ENCODE peak calls at places on chromosomes 5 and 9, in six cellular contexts. Z, H, R, I, L and K are unnamed samples.

GRCh38 chr5:167152561-167152960 is 1138.9 kb upstream of the WWC1 start:
- DNase-seq in Z (no peak), H (no peak), R (no peak), I (no peak), L (no peak), K (no peak)

GRCh38 chr5:55620781-55621180 is 86.0 kb upstream of the PLPP1 start:
- DNase-seq in Z (no peak), H (no peak), R (no peak), I (no peak), L (no peak), K (no peak)

GRCh38 chr5:126624534-126624933 is 23.8 kb downstream of the PHAX start:
- DNase-seq in Z (peak), H (no peak), R (peak), I (peak), L (no peak), K (no peak)

GRCh38 chr9:126071076-126071750 is 255.4 kb upstream of the MVB12B start:
- DNase-seq in Z (no peak), H (no peak), R (no peak), I (no peak), L (no peak), K (no peak)

GRCh38 chr9:106761493-106761892 is 101.5 kb upstream of the ZNF462 start:
- DNase-seq in Z (no peak), H (no peak), R (no peak), I (no peak), L (no peak), K (no peak)

GRCh38 chr9:114687034-114687433 is 5.0 kb upstream of the TEX48 start:
- DNase-seq in Z (no peak), H (no peak), R (no peak), I (peak), L (no peak), K (no peak)

GRCh38 chr9:93646640-93647178 is 70.3 kb downstream of the PHF2 start:
- DNase-seq in Z (no peak), H (no peak), R (no peak), I (no peak), L (no peak), K (no peak)

GRCh38 chr9:124210697-124211096 is 47.1 kb upstream of the NEK6 start:
- DNase-seq in Z (no peak), H (no peak), R (peak), I (no peak), L (no peak), K (no peak)

DNA sequence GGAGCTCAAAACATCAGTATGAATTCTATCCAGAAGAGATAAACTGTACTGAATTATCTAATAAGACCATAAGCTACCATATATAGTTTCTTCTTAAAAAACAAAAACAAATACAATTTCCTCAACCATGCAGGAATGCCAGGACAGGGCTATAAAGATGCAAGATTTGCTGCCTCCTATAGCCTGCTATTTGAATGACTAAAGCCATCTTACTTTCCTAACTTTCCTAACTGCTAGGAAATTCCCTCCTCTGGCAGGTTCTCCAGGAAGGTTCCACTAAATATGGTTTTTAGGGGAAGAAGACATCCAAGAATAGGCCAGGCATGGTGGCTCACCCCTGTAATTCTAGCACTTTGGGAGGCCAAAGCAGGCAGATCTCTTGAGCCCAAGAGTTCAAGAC is 15.1 kb downstream of the KIF27 start:
- DNase-seq in Z (no peak), H (no peak), R (no peak), I (peak), L (peak), K (no peak)
- TF ChIP-seq CTCF in Z (no peak), H (no peak), R (no peak), I (peak), L (peak), K (no peak)

GRCh38 chr5:168529361-168530234 is 493 bp downstream of the FBLL1 start:
- DNase-seq in Z (no peak), H (no peak), R (peak), I (no peak), L (peak), K (no peak)
- H3K4me3 ChIP-seq in Z (peak), H (peak), R (peak), I (peak), L (peak), K (peak)

DNA sequence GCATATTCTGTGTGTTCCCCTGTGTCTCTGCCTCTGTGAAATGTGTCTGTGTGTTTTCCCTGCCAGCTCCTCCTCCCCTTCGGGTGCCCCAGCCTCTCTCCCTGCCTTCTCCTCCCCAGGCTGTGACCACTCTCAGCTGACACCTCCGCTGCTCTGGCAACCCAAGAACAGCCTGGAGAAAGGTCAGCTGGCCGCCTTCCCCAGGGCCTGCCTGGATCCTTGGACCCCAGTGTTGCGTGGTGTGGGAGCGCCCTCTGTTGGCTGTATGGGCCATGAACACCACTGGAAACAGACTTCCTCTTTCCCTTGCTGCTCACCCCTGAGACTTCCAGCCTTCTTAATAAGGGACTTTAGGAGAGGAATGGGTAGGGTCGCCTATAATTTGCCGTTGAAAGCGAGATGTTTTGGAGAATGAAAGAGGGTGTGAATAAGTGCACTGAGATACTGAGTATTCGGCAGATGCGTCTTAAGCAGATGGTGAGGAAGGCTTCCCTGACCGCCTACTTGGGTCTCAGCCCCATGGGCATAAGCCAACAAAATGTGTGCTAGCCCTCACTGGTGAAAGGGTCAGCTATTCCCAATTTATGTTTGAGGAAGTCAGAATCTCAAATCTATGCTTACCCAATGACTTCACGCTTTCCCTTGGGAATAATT is 114.9 kb upstream of the TRIM32 start:
- DNase-seq in Z (no peak), H (peak), R (peak), I (peak), L (peak), K (no peak)
- TF ChIP-seq CTCF in Z (peak), H (peak), R (peak), I (peak), L (peak), K (peak)

DNA sequence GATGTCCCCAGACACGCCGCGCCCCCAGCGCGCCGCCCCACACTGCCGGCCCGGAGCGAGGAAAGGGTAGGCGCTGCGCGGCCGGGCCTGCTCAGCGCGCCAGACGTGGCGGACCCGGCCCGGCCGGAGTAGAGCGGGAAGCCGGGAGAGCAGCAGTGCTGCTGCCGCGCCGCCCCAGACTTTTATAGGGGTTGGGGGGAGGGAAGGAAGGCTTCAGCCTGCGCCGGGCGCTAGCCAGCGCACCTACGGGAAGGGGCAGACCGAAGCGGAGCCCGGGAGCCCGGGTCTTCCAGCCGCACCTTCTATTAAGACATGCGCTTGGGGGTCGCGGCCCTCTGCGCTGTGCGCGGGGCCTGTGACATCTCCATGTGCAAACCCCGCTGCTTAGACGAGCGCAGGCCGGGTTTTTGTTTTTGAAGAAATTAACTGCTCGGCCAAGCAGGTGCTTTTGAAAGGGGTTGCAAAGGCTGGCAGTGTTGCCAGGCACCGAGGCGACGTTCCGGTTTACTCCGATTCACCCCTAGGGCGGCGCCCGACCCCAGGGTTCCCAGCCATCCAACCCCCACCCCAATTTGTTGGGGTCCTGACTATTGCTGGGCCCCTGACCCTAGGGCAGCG is 361 bp upstream of the PAX5 start:
- DNase-seq in Z (no peak), H (no peak), R (no peak), I (no peak), L (peak), K (no peak)
- H3K4me3 ChIP-seq in Z (peak), H (no peak), R (no peak), I (no peak), L (peak), K (no peak)

DNA sequence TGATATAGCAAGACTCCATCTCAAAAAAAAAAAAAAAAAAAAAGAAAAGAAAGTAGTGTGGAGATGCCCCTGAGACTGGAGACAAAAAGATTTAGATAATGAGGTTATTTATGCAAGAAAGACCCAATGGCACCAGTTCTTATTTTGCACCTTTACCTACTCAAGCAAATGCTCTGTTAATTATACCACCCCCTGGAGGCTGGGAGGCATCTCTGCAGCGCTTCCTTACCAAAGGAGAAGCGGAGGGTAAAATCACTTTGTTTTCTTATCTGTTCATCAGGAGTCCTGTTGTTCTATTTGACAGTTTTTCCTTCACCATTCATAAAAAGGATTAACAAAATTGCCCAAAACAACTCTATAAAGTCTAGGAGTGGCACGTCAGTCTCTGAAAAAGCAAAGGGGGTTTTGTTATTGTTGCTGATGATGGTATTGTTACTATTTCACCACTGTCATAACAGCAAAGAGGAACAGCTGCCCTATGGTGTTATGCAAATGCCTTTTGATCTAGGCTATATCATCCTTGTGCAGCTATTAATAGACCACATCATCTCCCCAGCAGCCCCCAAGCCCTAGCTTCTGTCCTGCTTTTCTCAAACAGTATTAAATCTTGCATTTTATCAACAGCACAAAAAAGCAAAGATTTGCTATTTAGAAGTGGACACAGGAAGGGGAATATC is 174.0 kb downstream of the PALM2AKAP2 start:
- DNase-seq in Z (no peak), H (no peak), R (no peak), I (no peak), L (peak), K (no peak)
- TF ChIP-seq CTCF in Z (peak), H (no peak), R (peak), I (peak), L (peak), K (peak)